ENCODE peak calls at places on chromosomes 13 and 19, in ten cellular contexts. V is WERI-Rb-1; S is effector memory CD4-positive, alpha-beta T cell; T is thoracic aorta; G is ascending aorta; X is heart left ventricle; N is fibroblast of lung; M is sigmoid colon; C is adrenal gland; Q is PC-9. F is an unnamed sample. For H3K9me3, the result is how much of the 10 kb centered on the place peaks cover.

GRCh38 chr19:30784850-30785459 is 412.8 kb downstream of the ZNF536 start:
- DNase-seq in V (peak), S (peak), T (no peak), G (peak), X (peak), N (no peak), M (peak), C (peak), Q (no peak), F (no peak)

GRCh38 chr13:67001363-67001762 is 228.8 kb downstream of the PCDH9 start:
- DNase-seq in V (no peak), S (no peak), T (no peak), G (no peak), X (no peak), N (no peak), M (no peak), C (no peak), Q (no peak), F (no peak)

GRCh38 chr19:42051166-42052115 is 18.6 kb downstream of the GRIK5 start:
- DNase-seq in V (no peak), S (no peak), T (no peak), G (no peak), X (no peak), N (no peak), M (no peak), C (no peak), Q (peak), F (peak)

GRCh38 chr13:44884076-44884729 is 105.1 kb downstream of the NUFIP1 start:
- DNase-seq in V (no peak), S (no peak), T (no peak), G (peak), X (no peak), N (peak), M (no peak), C (no peak), Q (no peak), F (no peak)

GRCh38 chr13:113661506-113661905 is 3.5 kb upstream of the ATP4B start:
- DNase-seq in V (no peak), S (no peak), T (no peak), G (no peak), X (no peak), N (no peak), M (no peak), C (no peak), Q (no peak), F (no peak)

GRCh38 chr19:21321996-21322395 is 7.2 kb downstream of the ZNF708 start:
- DNase-seq in V (no peak), S (no peak), T (no peak), G (no peak), X (no peak), N (peak), M (no peak), C (no peak), Q (no peak), F (no peak)

GRCh38 chr13:72384879-72385278 is 342.6 kb downstream of the MZT1 start:
- DNase-seq in V (no peak), S (no peak), T (no peak), G (no peak), X (no peak), N (peak), M (no peak), C (peak), Q (no peak), F (no peak)

GRCh38 chr13:114124486-114124885 is 7.9 kb downstream of the RASA3 start:
- DNase-seq in V (peak), S (no peak), T (no peak), G (no peak), X (peak), N (no peak), M (no peak), C (no peak), Q (no peak), F (no peak)

GRCh38 chr19:40154121-40154680 is 37.0 kb upstream of the MAP3K10 start:
- DNase-seq in V (no peak), S (no peak), T (no peak), G (no peak), X (no peak), N (no peak), M (no peak), C (no peak), Q (no peak), F (peak)

GRCh38 chr13:25276748-25277147 is 10.5 kb downstream of the MTMR6 start:
- DNase-seq in V (no peak), S (no peak), T (no peak), G (no peak), X (no peak), N (peak), M (no peak), C (no peak), Q (no peak), F (no peak)

GRCh38 chr19:1088419-1089066 is 6.6 kb downstream of the POLR2E start:
- DNase-seq in V (no peak), S (no peak), T (no peak), G (no peak), X (peak), N (no peak), M (no peak), C (no peak), Q (no peak), F (peak)

GRCh38 chr19:934865-935422 is 9.1 kb downstream of the ARID3A start:
- DNase-seq in V (no peak), S (no peak), T (no peak), G (peak), X (peak), N (peak), M (peak), C (peak), Q (no peak), F (no peak)

GRCh38 chr13:28819046-28819747 is 942 bp upstream of the MTUS2 start:
- DNase-seq in V (no peak), S (no peak), T (no peak), G (no peak), X (peak), N (peak), M (no peak), C (no peak), Q (no peak), F (no peak)

GRCh38 chr13:99894835-99895427 is 76.6 kb downstream of the ZIC5 start:
- DNase-seq in V (no peak), S (no peak), T (no peak), G (no peak), X (no peak), N (no peak), M (no peak), C (no peak), Q (no peak), F (no peak)

GRCh38 chr19:18274303-18274775 is at the start of gene IQCN:
- DNase-seq in V (no peak), S (no peak), T (no peak), G (peak), X (no peak), N (peak), M (peak), C (peak), Q (peak), F (no peak)

GRCh38 chr13:113209880-113210421 is 538 bp downstream of the CUL4A start:
- DNase-seq in V (peak), S (peak), T (no peak), G (peak), X (peak), N (peak), M (peak), C (peak), Q (peak), F (peak)

GRCh38 chr13:74398599-74398998 is 264.4 kb upstream of the KLF12 start:
- DNase-seq in V (no peak), S (no peak), T (no peak), G (no peak), X (no peak), N (no peak), M (no peak), C (no peak), Q (no peak), F (no peak)
- H3K27ac ChIP-seq in V (no peak), S (no peak), T (no peak), G (no peak), X (no peak), N (no peak), M (no peak), C (no peak), Q (no peak), F (no peak)

GRCh38 chr19:24127601-24128000 is 40.6 kb downstream of the ZNF254 start:
- DNase-seq in V (no peak), S (no peak), T (no peak), G (no peak), X (no peak), N (no peak), M (no peak), C (no peak), Q (no peak), F (no peak)
- H3K9me3 ChIP-seq in V (under half), S (under half), T (half or more), G (half or more), X (under half), N (under half), M (half or more), C (half or more), Q (half or more), F (under half)

DNA sequence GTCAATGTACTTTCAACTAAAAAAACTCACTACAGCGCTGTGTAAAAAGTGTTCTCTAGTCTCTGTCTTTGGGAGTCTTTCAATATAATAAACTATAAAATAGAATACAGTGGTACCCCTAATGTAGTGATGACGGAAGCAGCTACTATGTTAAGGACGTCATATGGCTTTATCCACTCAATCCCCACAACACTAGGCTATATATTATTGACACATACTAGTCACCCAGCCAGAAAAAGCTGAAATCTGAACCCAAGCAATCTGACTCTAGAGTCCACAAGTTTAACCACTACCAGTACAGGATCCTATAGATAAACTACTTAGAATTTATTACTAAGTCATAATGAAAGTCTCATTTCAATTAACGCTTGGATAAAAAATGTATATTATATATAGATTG is 48.3 kb downstream of the ELF1 start:
- DNase-seq in V (no peak), S (no peak), T (no peak), G (no peak), X (no peak), N (no peak), M (no peak), C (no peak), Q (no peak), F (no peak)
- H3K27ac ChIP-seq in V (no peak), S (no peak), T (no peak), G (no peak), X (no peak), N (no peak), M (no peak), C (no peak), Q (no peak), F (no peak)

GRCh38 chr19:58107778-58108545 is 9.9 kb upstream of the ZSCAN18 start:
- DNase-seq in V (no peak), S (no peak), T (no peak), G (no peak), X (no peak), N (no peak), M (no peak), C (no peak), Q (no peak), F (no peak)
- H3K9me3 ChIP-seq in V (half or more), S (half or more), T (half or more), G (half or more), X (under half), N (under half), M (half or more), C (half or more), Q (half or more), F (under half)

GRCh38 chr19:4060621-4061177 is 6.0 kb downstream of the ZBTB7A start:
- DNase-seq in V (no peak), S (no peak), T (no peak), G (no peak), X (peak), N (no peak), M (peak), C (no peak), Q (no peak), F (no peak)

GRCh38 chr19:4059931-4060620 is 6.6 kb downstream of the ZBTB7A start:
- DNase-seq in V (no peak), S (peak), T (no peak), G (no peak), X (peak), N (no peak), M (peak), C (peak), Q (no peak), F (peak)

GRCh38 chr19:4061683-4062575 is 4.8 kb downstream of the ZBTB7A start:
- DNase-seq in V (peak), S (no peak), T (no peak), G (no peak), X (no peak), N (no peak), M (peak), C (no peak), Q (peak), F (peak)

GRCh38 chr19:4062576-4063368 is 3.9 kb downstream of the ZBTB7A start:
- DNase-seq in V (peak), S (no peak), T (no peak), G (no peak), X (no peak), N (no peak), M (no peak), C (no peak), Q (no peak), F (no peak)

GRCh38 chr19:4061178-4061682 is 5.5 kb downstream of the ZBTB7A start:
- DNase-seq in V (no peak), S (no peak), T (peak), G (peak), X (peak), N (no peak), M (peak), C (peak), Q (peak), F (peak)
- H3K27ac ChIP-seq in V (peak), S (peak), T (peak), G (peak), X (peak), N (peak), M (peak), C (peak), Q (peak), F (peak)

GRCh38 chr19:27716922-27717321 is 1496.0 kb downstream of the UQCRFS1 start:
- DNase-seq in V (no peak), S (no peak), T (no peak), G (no peak), X (no peak), N (no peak), M (no peak), C (no peak), Q (no peak), F (no peak)
- H3K9me3 ChIP-seq in V (under half), S (under half), T (under half), G (under half), X (under half), N (under half), M (under half), C (under half), Q (under half), F (under half)

GRCh38 chr13:50691682-50692263 is 151.7 kb downstream of the DLEU7 start:
- DNase-seq in V (peak), S (no peak), T (no peak), G (no peak), X (no peak), N (peak), M (no peak), C (no peak), Q (no peak), F (no peak)

GRCh38 chr13:50690020-50690419 is 153.5 kb downstream of the DLEU7 start:
- DNase-seq in V (no peak), S (no peak), T (no peak), G (no peak), X (no peak), N (no peak), M (no peak), C (no peak), Q (no peak), F (no peak)

GRCh38 chr13:50691176-50691681 is 152.3 kb downstream of the DLEU7 start:
- DNase-seq in V (no peak), S (no peak), T (no peak), G (no peak), X (no peak), N (peak), M (no peak), C (no peak), Q (no peak), F (no peak)

GRCh38 chr13:50692396-50692915 is 151.0 kb downstream of the DLEU7 start:
- DNase-seq in V (no peak), S (no peak), T (no peak), G (no peak), X (no peak), N (peak), M (no peak), C (no peak), Q (no peak), F (no peak)

DNA sequence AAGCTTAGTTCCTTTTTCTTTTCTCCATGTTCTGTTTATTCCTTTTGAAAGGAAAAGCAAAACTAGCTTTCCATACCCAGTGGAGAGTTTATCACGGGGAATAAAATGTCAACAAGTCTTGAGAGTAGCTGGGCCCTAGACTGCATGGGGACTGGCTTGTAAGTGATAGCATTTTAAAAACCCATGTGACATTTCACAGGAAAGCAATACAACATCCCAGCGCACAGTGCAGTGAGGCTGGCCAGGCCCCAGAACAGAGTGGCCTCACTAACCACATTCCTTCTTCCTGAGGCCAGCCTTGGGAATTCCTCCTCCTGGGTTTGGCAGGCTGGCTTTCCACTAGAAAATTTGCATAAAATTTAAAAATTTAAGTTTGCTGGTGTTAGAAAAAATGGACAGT is 149.7 kb downstream of the DLEU7 start:
- DNase-seq in V (no peak), S (no peak), T (no peak), G (no peak), X (peak), N (peak), M (no peak), C (peak), Q (no peak), F (no peak)
- H3K27ac ChIP-seq in V (no peak), S (no peak), T (no peak), G (peak), X (peak), N (no peak), M (peak), C (peak), Q (no peak), F (no peak)

GRCh38 chr19:50046649-50047503 is 21.1 kb downstream of the ZNF473 start:
- DNase-seq in V (peak), S (peak), T (peak), G (no peak), X (peak), N (no peak), M (peak), C (peak), Q (no peak), F (no peak)

GRCh38 chr19:50044922-50045321 is 19.1 kb downstream of the ZNF473 start:
- DNase-seq in V (no peak), S (no peak), T (no peak), G (no peak), X (no peak), N (no peak), M (no peak), C (no peak), Q (no peak), F (no peak)

GRCh38 chr19:50042363-50043024 is 16.7 kb downstream of the ZNF473 start:
- DNase-seq in V (no peak), S (no peak), T (no peak), G (no peak), X (no peak), N (no peak), M (no peak), C (no peak), Q (no peak), F (no peak)

GRCh38 chr19:50040967-50041366 is 15.2 kb downstream of the ZNF473 start:
- DNase-seq in V (no peak), S (no peak), T (no peak), G (no peak), X (no peak), N (no peak), M (no peak), C (no peak), Q (no peak), F (no peak)

GRCh38 chr19:50043967-50044366 is 18.2 kb downstream of the ZNF473 start:
- DNase-seq in V (no peak), S (no peak), T (no peak), G (no peak), X (no peak), N (no peak), M (no peak), C (no peak), Q (no peak), F (no peak)
- H3K9me3 ChIP-seq in V (under half), S (under half), T (under half), G (half or more), X (under half), N (under half), M (under half), C (under half), Q (half or more), F (under half)

GRCh38 chr13:59533561-59534337 is 630.0 kb downstream of the DIAPH3 start:
- DNase-seq in V (no peak), S (no peak), T (no peak), G (no peak), X (no peak), N (peak), M (no peak), C (no peak), Q (no peak), F (peak)

GRCh38 chr13:59532405-59532804 is 631.3 kb downstream of the DIAPH3 start:
- DNase-seq in V (no peak), S (no peak), T (no peak), G (no peak), X (no peak), N (peak), M (no peak), C (no peak), Q (no peak), F (no peak)

GRCh38 chr13:59534806-59535205 is 628.9 kb downstream of the DIAPH3 start:
- DNase-seq in V (no peak), S (no peak), T (no peak), G (no peak), X (no peak), N (no peak), M (no peak), C (no peak), Q (no peak), F (no peak)

GRCh38 chr13:59527500-59527899 is 636.2 kb downstream of the DIAPH3 start:
- DNase-seq in V (no peak), S (no peak), T (no peak), G (no peak), X (no peak), N (no peak), M (no peak), C (no peak), Q (no peak), F (no peak)

DNA sequence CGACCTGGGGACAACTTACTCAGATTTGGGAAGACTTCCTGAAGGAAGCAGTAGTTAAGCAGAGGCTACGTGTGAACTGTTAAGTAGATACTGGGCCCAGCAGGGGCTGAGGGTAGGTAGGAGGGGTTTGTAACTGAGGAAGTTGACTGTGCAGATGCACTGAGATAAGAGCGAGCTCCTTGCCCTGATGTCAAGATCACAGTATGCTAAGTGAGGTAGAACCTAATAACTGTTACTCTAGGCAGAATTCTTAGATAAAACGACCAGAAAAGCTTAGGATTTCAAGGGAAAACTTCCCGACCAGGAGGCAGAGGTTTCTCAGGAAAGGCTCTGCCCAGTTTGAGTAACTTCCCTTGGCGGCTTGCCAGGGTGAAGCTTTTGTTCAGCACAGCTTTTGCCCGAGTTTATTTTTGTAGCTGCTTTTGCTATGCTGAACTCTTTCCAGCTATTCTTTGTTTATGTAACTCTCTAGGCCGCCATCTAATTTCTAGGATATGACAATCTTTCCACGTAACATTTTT is 632.1 kb downstream of the DIAPH3 start:
- DNase-seq in V (no peak), S (no peak), T (peak), G (peak), X (peak), N (peak), M (peak), C (peak), Q (no peak), F (peak)
- H3K27ac ChIP-seq in V (no peak), S (no peak), T (no peak), G (no peak), X (peak), N (no peak), M (peak), C (no peak), Q (no peak), F (peak)